ENCODE peak calls at places on chromosomes 6 and 20, in six cellular contexts. B, U, X, V, Y and H are unnamed samples. For H3K4me1, the result is how much of the 10 kb centered on the place peaks cover.

GRCh38 chr6:166911248-166911677 is 45.1 kb downstream of the RNASET2 start:
- DNase-seq in Y (no peak), B (no peak), U (no peak), X (no peak), V (no peak), H (no peak)

GRCh38 chr6:156508126-156508525 is 269.1 kb upstream of the ARID1B start:
- DNase-seq in Y (no peak), U (no peak), X (no peak), B (no peak), V (no peak), H (no peak)

GRCh38 chr6:37565267-37566208 is 65.8 kb upstream of the CCDC167 start:
- DNase-seq in Y (peak), X (peak), V (no peak), U (no peak), B (peak), H (no peak)

GRCh38 chr6:135270676-135271536 is 89.8 kb downstream of the MYB start:
- DNase-seq in Y (no peak), B (peak), U (peak), V (no peak), X (no peak), H (no peak)

GRCh38 chr6:27174958-27175357 is 72.5 kb upstream of the PRSS16 start:
- DNase-seq in U (no peak), Y (no peak), V (no peak), B (no peak), X (no peak), H (no peak)

GRCh38 chr6:110590821-110591351 is 114.5 kb upstream of the SLC22A16 start:
- DNase-seq in Y (no peak), U (no peak), X (no peak), B (no peak), V (peak), H (no peak)

GRCh38 chr20:49344975-49345374 is 67.1 kb upstream of the ZNFX1 start:
- DNase-seq in Y (no peak), X (no peak), B (no peak), U (no peak), V (peak), H (no peak)

GRCh38 chr6:35327349-35328027 is 14.9 kb upstream of the PPARD start:
- DNase-seq in X (no peak), B (peak), U (no peak), V (peak), Y (no peak), H (peak)

GRCh38 chr6:97947841-97948240 is 664.8 kb upstream of the MMS22L start:
- DNase-seq in U (peak), V (peak), B (no peak), X (no peak), Y (no peak), H (no peak)

GRCh38 chr6:78157606-78158005 is 504.8 kb downstream of the MEI4 start:
- DNase-seq in Y (no peak), V (no peak), X (no peak), U (no peak), B (no peak), H (no peak)

GRCh38 chr20:2983508-2983907 is 59.9 kb upstream of the GNRH2 start:
- DNase-seq in Y (no peak), X (no peak), U (no peak), V (no peak), B (no peak), H (no peak)

GRCh38 chr6:49911252-49911651 is 44.9 kb upstream of the CRISP1 start:
- DNase-seq in V (no peak), U (no peak), B (peak), Y (no peak), X (no peak), H (no peak)

GRCh38 chr20:54257090-54257816 is 49.4 kb downstream of the PFDN4 start:
- DNase-seq in X (peak), V (peak), B (no peak), Y (no peak), U (no peak), H (no peak)

GRCh38 chr6:105137388-105137787 is 42.4 kb downstream of the POPDC3 start:
- DNase-seq in B (no peak), Y (no peak), U (no peak), X (no peak), V (no peak), H (no peak)

GRCh38 chr20:61510778-61511330 is 258.8 kb downstream of the CDH4 start:
- DNase-seq in Y (no peak), U (no peak), B (no peak), V (no peak), X (no peak), H (no peak)

GRCh38 chr6:112690497-112691202 is 343.5 kb downstream of the RFPL4B start:
- DNase-seq in X (no peak), Y (no peak), U (no peak), V (peak), B (no peak), H (no peak)

GRCh38 chr6:18126116-18126515 is 3.6 kb upstream of the NHLRC1 start:
- DNase-seq in B (no peak), X (no peak), Y (no peak), U (no peak), V (no peak), H (no peak)

GRCh38 chr6:109059591-109060021 is 35.0 kb downstream of the SESN1 start:
- DNase-seq in Y (no peak), X (no peak), U (no peak), V (peak), B (no peak), H (peak)

DNA sequence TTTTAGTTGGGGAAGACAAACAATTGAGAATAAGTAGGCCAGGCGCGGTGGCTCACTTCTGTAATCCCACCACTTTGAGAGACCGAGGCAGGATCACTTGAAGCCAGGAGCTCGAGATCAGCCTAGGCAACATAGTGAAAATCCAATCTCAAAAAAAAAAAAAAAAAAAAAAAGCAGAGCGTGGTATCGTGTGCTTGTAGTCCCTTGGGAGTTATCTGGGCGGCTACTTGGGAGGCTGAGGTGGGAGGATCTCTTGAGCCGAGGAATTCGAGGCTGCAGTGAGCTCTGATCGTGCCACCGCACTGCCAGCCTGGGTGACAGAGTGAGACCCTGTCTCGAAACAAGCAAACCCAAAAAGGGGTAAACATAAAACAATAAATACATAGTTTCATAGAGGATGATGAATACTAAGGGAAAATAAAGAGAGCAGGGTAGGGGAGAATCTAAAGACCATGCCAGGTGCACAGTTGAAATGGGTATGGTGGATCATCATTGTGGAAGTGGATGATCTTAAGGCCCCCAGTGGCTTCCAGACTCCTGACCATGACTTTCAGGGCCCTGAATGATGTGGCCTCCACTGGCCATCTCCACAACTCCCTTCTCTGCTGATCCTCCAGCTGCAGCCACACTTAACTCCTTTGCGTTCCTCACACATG is 947 bp downstream of the POFUT1 start:
- DNase-seq in U (no peak), X (no peak), Y (no peak), B (no peak), V (no peak), H (no peak)
- H3K4me1 ChIP-seq in U (under half), X (under half), Y (under half), B (under half), V (under half), H (under half)

GRCh38 chr6:162602759-162603158 is 124.8 kb downstream of the PRKN start:
- DNase-seq in V (no peak), Y (no peak), X (no peak), U (no peak), B (no peak), H (no peak)
- H3K9ac ChIP-seq in V (no peak), Y (no peak), X (no peak), U (no peak), B (no peak), H (no peak)

DNA sequence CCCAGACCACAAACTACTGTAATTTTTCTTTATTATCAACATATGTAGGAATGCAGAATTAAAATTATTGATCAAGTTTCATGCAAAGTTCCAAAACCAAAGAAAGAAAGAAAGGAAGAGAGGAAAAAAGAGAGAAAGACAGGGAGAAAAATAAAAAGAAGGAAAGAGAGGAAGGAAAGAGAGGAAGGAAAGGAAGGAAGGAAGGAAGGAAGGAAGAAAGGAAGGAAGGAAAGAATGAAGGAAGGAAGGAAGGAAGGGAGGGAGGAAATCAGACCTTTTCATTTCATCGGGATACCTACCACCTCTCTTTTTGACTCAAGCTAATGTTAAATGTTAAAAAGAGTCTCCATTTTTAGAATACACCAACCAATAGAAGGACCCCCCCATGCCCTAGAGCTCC is 31.9 kb downstream of the DCDC2 start:
- DNase-seq in B (no peak), U (no peak), Y (no peak), X (no peak), V (no peak), H (no peak)
- H3K4me1 ChIP-seq in B (under half), U (under half), Y (under half), X (under half), V (under half), H (under half)

GRCh38 chr6:11460001-11460668 is 77.4 kb upstream of the TMEM170B start:
- DNase-seq in X (no peak), Y (no peak), V (peak), B (no peak), U (no peak), H (peak)
- H3K9ac ChIP-seq in X (no peak), Y (no peak), V (no peak), B (no peak), U (no peak), H (no peak)

DNA sequence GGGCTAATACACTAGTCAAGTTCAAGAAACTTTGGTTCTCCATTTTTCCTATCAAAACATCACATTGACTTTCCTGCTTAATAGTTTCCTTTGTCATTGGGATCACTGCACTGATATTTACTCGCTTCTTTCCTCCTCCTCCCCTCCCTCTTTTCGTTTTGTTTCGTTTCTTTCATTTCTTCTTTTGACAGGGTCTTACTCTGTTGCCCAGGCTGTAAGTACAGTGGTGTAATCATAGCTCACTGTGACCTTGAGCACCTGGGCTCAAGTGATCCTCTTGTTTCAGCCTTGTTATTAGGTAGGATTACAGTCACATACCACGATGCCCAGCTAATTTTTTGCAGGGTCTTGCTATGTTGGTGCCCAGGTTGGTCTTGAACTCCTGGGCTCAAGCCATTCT is 12.3 kb downstream of the PAQR8 start:
- DNase-seq in V (no peak), B (no peak), U (no peak), X (no peak), Y (no peak), H (no peak)
- H3K4me1 ChIP-seq in V (under half), B (under half), U (under half), X (under half), Y (under half), H (under half)